ENCODE peak calls at places on chromosomes 4 and X, in five cellular contexts. S, T, H, C and D are unnamed samples.

GRCh38 chrX:153650959-153651358 is 4.0 kb downstream of the DUSP9 start:
- DNase-seq in T (no peak), H (no peak), C (no peak), S (no peak), D (no peak)

GRCh38 chr4:125520258-125520990 is 205.7 kb downstream of the FAT4 start:
- DNase-seq in C (no peak), H (peak; percentile 79), T (no peak), S (peak; percentile 41), D (no peak)

GRCh38 chrX:71177327-71177726 is 32.7 kb downstream of the NLGN3 start:
- DNase-seq in H (peak; percentile 3), S (no peak), C (no peak), T (no peak), D (no peak)

GRCh38 chr4:37454263-37454800 is 209.8 kb downstream of the NWD2 start:
- DNase-seq in S (no peak), H (no peak), C (no peak), T (no peak), D (no peak)

GRCh38 chrX:47483310-47484268 is 567 bp upstream of the ZNF41 start:
- DNase-seq in H (peak; percentile 49), T (no peak), S (peak; percentile 30), C (no peak), D (no peak)

GRCh38 chr4:152708361-152708760 is 28.6 kb upstream of the TMEM154 start:
- DNase-seq in T (no peak), C (no peak), S (no peak), H (no peak), D (no peak)

GRCh38 chrX:11558972-11559371 is 106.7 kb downstream of the ARHGAP6 start:
- DNase-seq in C (peak; percentile 52), S (no peak), H (no peak), T (no peak), D (peak; percentile 38)

GRCh38 chr4:9704551-9705332 is 76.7 kb upstream of the DRD5 start:
- DNase-seq in T (no peak), S (no peak), C (no peak), H (no peak), D (no peak)

GRCh38 chr4:174349156-174349555 is 65.4 kb downstream of the CEP44 start:
- DNase-seq in C (no peak), S (no peak), T (no peak), H (no peak), D (no peak)

GRCh38 chr4:6612961-6613675 is 27.4 kb upstream of the MRFAP1 start:
- DNase-seq in C (no peak), H (no peak), S (no peak), T (no peak), D (no peak)

GRCh38 chrX:136138939-136139338 is 8.4 kb upstream of the FHL1 start:
- DNase-seq in S (no peak), H (no peak), C (no peak), T (no peak), D (no peak)

GRCh38 chrX:150680974-150681373 is 12.2 kb upstream of the MTMR1 start:
- DNase-seq in H (peak; percentile 48), S (peak; percentile 34), C (no peak), T (no peak), D (no peak)

GRCh38 chr4:73922766-73923630 is 53.8 kb downstream of the CXCL1 start:
- DNase-seq in T (no peak), S (peak; percentile 59), H (peak; percentile 79), C (no peak), D (no peak)

GRCh38 chrX:118510076-118510475 is 14.5 kb downstream of the DOCK11 start:
- DNase-seq in C (no peak), H (no peak), S (no peak), T (no peak), D (no peak)

GRCh38 chr4:170884965-170885583 is 795.3 kb upstream of the AADAT start:
- DNase-seq in H (no peak), T (no peak), C (no peak), S (no peak), D (no peak)

GRCh38 chr4:44629280-44629866 is 22.1 kb downstream of the YIPF7 start:
- DNase-seq in T (no peak), C (peak; percentile 39), S (peak; percentile 43), H (peak; percentile 63), D (no peak)

GRCh38 chr4:115950806-115951205 is 837.4 kb upstream of the NDST4 start:
- DNase-seq in S (no peak), H (no peak), C (no peak), T (no peak), D (no peak)

GRCh38 chrX:17579021-17579420 is 158.3 kb upstream of the SCML1 start:
- DNase-seq in S (peak; percentile 44), H (no peak), T (peak; percentile 39), C (no peak), D (no peak)

GRCh38 chrX:85004255-85004654 is 578 bp downstream of the APOOL start:
- DNase-seq in H (no peak), C (no peak), T (no peak), S (peak; percentile 28), D (no peak)

GRCh38 chr4:157025898-157026297 is 50.1 kb upstream of the GLRB start:
- DNase-seq in C (no peak), H (no peak), T (no peak), S (no peak), D (no peak)

GRCh38 chrX:110786486-110786885 is 9.1 kb downstream of the CHRDL1 start:
- DNase-seq in H (no peak), S (peak; percentile 68), C (no peak), T (peak; percentile 37), D (no peak)

GRCh38 chr4:183185018-183185417 is 86.0 kb downstream of the WWC2 start:
- DNase-seq in C (no peak), H (no peak), T (no peak), S (peak; percentile 62), D (no peak)

GRCh38 chr4:98930311-98930865 is 1.5 kb upstream of the EIF4E start:
- DNase-seq in S (no peak), T (no peak), C (no peak), H (no peak), D (no peak)

GRCh38 chrX:18410038-18410437 is 15.4 kb upstream of the CDKL5 start:
- DNase-seq in H (peak; percentile 60), S (peak; percentile 55), T (no peak), C (no peak), D (no peak)

GRCh38 chr4:30767147-30767546 is 47.0 kb downstream of the PCDH7 start:
- DNase-seq in C (no peak), S (no peak), H (no peak), T (no peak), D (no peak)

GRCh38 chr4:8534129-8534528 is 46.1 kb upstream of the GPR78 start:
- DNase-seq in S (peak; percentile 66), H (peak; percentile 34), T (no peak), C (no peak), D (no peak)

GRCh38 chr4:26248647-26249046 is 72.2 kb upstream of the RBPJ start:
- DNase-seq in T (no peak), S (peak; percentile 88), C (no peak), H (peak; percentile 71), D (no peak)

GRCh38 chr4:46274717-46275116 is 115.2 kb downstream of the GABRA2 start:
- DNase-seq in S (no peak), H (peak; percentile 2), C (no peak), T (no peak), D (no peak)
- TF ChIP-seq CTCF in S (peak; percentile 12), H (no peak), C (no peak), T (no peak), D (no peak)

GRCh38 chr4:175947117-175947722 is 118.4 kb upstream of the WDR17 start:
- DNase-seq in S (peak; percentile 43), C (no peak), T (peak; percentile 2), H (peak; percentile 55), D (no peak)
- TF ChIP-seq CTCF in S (peak; percentile 64), C (peak; percentile 69), T (peak; percentile 62), H (peak; percentile 54), D (peak; percentile 91)

GRCh38 chr4:134867027-134867426 is 665.4 kb upstream of the PABPC4L start:
- DNase-seq in C (no peak), S (no peak), H (no peak), T (no peak), D (no peak)

GRCh38 chr4:134862116-134862515 is 660.5 kb upstream of the PABPC4L start:
- DNase-seq in H (no peak), S (peak; percentile 1), C (no peak), T (peak; percentile 8), D (no peak)

DNA sequence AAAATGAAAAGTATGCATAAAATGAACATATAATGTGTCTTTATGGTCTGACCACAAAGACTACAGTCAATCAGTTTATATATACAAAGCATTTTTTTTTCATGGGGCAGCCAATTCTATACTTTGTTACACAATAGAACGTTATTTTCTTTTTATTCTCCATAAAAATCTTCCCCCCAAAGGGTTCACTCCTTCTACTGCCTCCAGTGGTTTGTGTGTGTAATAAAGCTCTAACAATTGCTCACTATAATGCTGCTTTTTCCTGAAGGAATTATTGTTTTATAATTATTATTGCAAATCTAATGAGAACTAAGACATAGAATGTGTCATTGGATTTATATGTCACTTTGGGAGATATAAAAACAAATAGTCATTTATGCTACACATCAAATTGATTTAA is 664.1 kb upstream of the PABPC4L start:
- DNase-seq in T (no peak), C (no peak), S (no peak), H (no peak), D (no peak)
- TF ChIP-seq CTCF in T (no peak), C (no peak), S (no peak), H (no peak), D (no peak)

GRCh38 chr4:53505947-53506346 is 85.3 kb downstream of the LNX1 start:
- DNase-seq in H (peak; percentile 38), S (peak; percentile 30), T (no peak), C (no peak), D (no peak)
- TF ChIP-seq CTCF in H (peak; percentile 27), S (peak; percentile 47), T (peak; percentile 25), C (no peak), D (no peak)

GRCh38 chr4:136831553-136831952 is 700.7 kb downstream of the PCDH18 start:
- DNase-seq in C (no peak), T (no peak), H (no peak), S (no peak), D (no peak)
- TF ChIP-seq CTCF in C (no peak), T (no peak), H (no peak), S (no peak), D (no peak)